ENCODE peak calls at places on chromosomes 16 and 17, in eight cellular contexts. X, O, U, V, L, P, R and K are unnamed samples.

GRCh38 chr17:61467416-61468262 is 15.4 kb downstream of the TBX4 start:
- DNase-seq in O (peak), U (no peak), L (no peak), R (peak), V (no peak), P (peak), X (peak), K (peak)

GRCh38 chr16:4090476-4090875 is 25.8 kb downstream of the ADCY9 start:
- DNase-seq in O (no peak), U (no peak), L (no peak), P (no peak), X (no peak), V (no peak), R (no peak), K (no peak)

GRCh38 chr16:17827313-17827712 is 356.6 kb upstream of the XYLT1 start:
- DNase-seq in X (no peak), V (no peak), U (no peak), O (no peak), L (no peak), P (no peak), R (no peak), K (no peak)

GRCh38 chr16:49567940-49568339 is 194.3 kb downstream of the C16orf78 start:
- DNase-seq in O (no peak), X (no peak), R (no peak), P (no peak), V (no peak), U (no peak), L (no peak), K (no peak)

GRCh38 chr17:56108811-56109284 is 44.4 kb upstream of the ANKFN1 start:
- DNase-seq in R (no peak), L (no peak), O (no peak), U (no peak), X (no peak), V (no peak), P (no peak), K (no peak)

GRCh38 chr16:27245276-27246231 is 23.0 kb downstream of the NSMCE1 start:
- DNase-seq in U (no peak), P (no peak), L (peak), R (no peak), V (no peak), O (no peak), X (no peak), K (no peak)

GRCh38 chr16:54446639-54447038 is 160.1 kb upstream of the IRX3 start:
- DNase-seq in R (peak), U (no peak), P (no peak), X (peak), L (peak), V (no peak), O (no peak), K (no peak)

GRCh38 chr16:68369168-68369567 is 58.3 kb downstream of the PRMT7 start:
- DNase-seq in P (no peak), U (no peak), O (no peak), R (no peak), X (no peak), V (no peak), L (no peak), K (no peak)

GRCh38 chr17:5184284-5184683 is 7.4 kb downstream of the ZNF594 start:
- DNase-seq in O (no peak), L (no peak), R (no peak), V (no peak), X (no peak), P (no peak), U (no peak), K (no peak)

GRCh38 chr16:89139907-89140361 is 31.6 kb upstream of the CDH15 start:
- DNase-seq in V (no peak), O (no peak), U (no peak), P (no peak), R (no peak), L (no peak), X (no peak), K (no peak)

GRCh38 chr16:11360581-11360980 is 15.3 kb downstream of the RMI2 start:
- DNase-seq in L (no peak), U (no peak), X (no peak), O (no peak), V (no peak), R (no peak), P (no peak), K (no peak)

GRCh38 chr17:29156781-29157180 is 23.4 kb downstream of the MYO18A start:
- DNase-seq in O (no peak), P (no peak), R (no peak), L (no peak), V (no peak), U (no peak), X (no peak), K (no peak)

GRCh38 chr17:3657874-3658783 is 10.2 kb downstream of the TAX1BP3 start:
- DNase-seq in R (no peak), V (no peak), L (no peak), X (no peak), P (no peak), O (no peak), U (no peak), K (no peak)

GRCh38 chr17:74825003-74825627 is 34.6 kb downstream of the GRIN2C start:
- DNase-seq in L (no peak), X (no peak), U (no peak), V (no peak), P (no peak), O (no peak), R (no peak), K (no peak)

GRCh38 chr16:75263963-75264445 is 12.6 kb upstream of the BCAR1 start:
- DNase-seq in U (no peak), P (no peak), V (no peak), O (no peak), X (no peak), R (no peak), L (no peak), K (no peak)

GRCh38 chr17:43365356-43365755 is 33.4 kb upstream of the ARL4D start:
- DNase-seq in O (no peak), U (no peak), X (no peak), V (no peak), P (no peak), L (no peak), R (no peak), K (no peak)
- TF ChIP-seq CTCF in O (peak), U (peak), X (peak), V (no peak), P (peak), L (no peak), R (no peak), K (peak)

DNA sequence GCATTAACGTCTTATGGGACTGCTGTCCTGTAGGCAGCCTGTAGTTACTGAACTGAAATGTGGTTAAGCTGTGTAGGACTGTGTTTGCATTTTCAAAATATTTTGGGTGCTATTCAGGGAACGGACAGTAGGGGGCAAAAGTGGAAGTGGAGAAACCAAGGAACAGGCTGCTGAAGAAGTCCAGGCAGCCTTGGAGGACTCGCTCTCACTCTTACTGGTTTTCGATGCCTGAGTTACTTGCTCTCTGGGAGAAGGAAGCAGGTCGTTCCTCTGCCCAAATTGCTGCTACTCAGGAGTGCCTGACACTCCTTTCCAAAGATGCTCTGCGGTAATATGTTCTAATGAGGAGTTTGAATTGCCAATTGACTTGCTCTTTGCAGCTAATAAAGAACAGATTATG is 64.5 kb upstream of the RBFOX1 start:
- DNase-seq in P (peak), R (peak), V (peak), O (peak), L (no peak), X (no peak), U (no peak), K (peak)
- TF ChIP-seq CTCF in P (peak), R (peak), V (peak), O (peak), L (no peak), X (peak), U (no peak), K (peak)

GRCh38 chr16:2331199-2331931 is 9.2 kb downstream of the ABCA3 start:
- DNase-seq in L (no peak), O (no peak), R (no peak), P (peak), V (no peak), U (no peak), X (no peak), K (no peak)

GRCh38 chr16:2331932-2332267 is 8.6 kb downstream of the ABCA3 start:
- DNase-seq in V (no peak), O (no peak), X (no peak), L (no peak), R (no peak), P (no peak), U (no peak), K (no peak)

GRCh38 chr16:2335286-2335895 is 5.1 kb downstream of the ABCA3 start:
- DNase-seq in P (no peak), X (no peak), U (no peak), V (no peak), R (no peak), O (no peak), L (no peak), K (no peak)

GRCh38 chr16:2333772-2334379 is 6.7 kb downstream of the ABCA3 start:
- DNase-seq in L (no peak), O (no peak), V (no peak), U (no peak), X (peak), P (no peak), R (no peak), K (no peak)

DNA sequence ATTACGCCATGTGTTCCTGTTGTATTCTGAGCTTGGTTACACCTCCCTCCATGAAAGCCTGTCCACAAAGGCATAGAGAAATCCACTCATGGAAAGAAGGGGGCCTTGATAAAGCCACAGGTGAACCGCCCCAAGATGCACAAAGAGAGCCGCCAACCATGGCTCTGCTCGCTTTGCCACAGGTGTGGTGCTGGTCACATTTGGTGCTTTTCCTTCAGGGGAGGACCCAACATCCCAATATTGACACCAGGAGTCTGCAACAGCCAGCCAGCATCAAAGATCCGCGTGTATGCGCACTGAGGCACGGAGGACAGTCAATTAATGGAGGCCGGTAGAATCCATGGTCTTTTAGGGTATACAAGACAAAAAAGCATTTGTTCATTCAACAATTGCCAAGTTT is 7.3 kb downstream of the ABCA3 start:
- DNase-seq in X (no peak), O (no peak), U (no peak), V (no peak), L (no peak), P (no peak), R (no peak), K (no peak)
- TF ChIP-seq CTCF in X (no peak), O (no peak), U (no peak), V (no peak), L (no peak), P (no peak), R (no peak), K (no peak)

GRCh38 chr17:80253631-80254395 is 6.8 kb upstream of the RNF213 start:
- DNase-seq in X (no peak), L (no peak), V (no peak), O (no peak), R (no peak), U (no peak), P (no peak), K (no peak)

GRCh38 chr17:80256034-80256350 is 4.7 kb upstream of the RNF213 start:
- DNase-seq in V (no peak), O (no peak), R (no peak), X (no peak), U (no peak), P (no peak), L (no peak), K (no peak)

GRCh38 chr17:80254396-80255241 is 6.0 kb upstream of the RNF213 start:
- DNase-seq in X (no peak), R (peak), U (peak), P (no peak), O (no peak), L (peak), V (no peak), K (no peak)

GRCh38 chr17:80251966-80252365 is 8.7 kb upstream of the RNF213 start:
- DNase-seq in V (no peak), R (no peak), U (no peak), O (no peak), L (no peak), X (no peak), P (no peak), K (no peak)

GRCh38 chr17:80252871-80253270 is 7.8 kb upstream of the RNF213 start:
- DNase-seq in R (peak), V (peak), U (no peak), O (peak), L (peak), X (peak), P (peak), K (peak)
- TF ChIP-seq CTCF in R (peak), V (peak), U (peak), O (peak), L (peak), X (peak), P (peak), K (peak)

DNA sequence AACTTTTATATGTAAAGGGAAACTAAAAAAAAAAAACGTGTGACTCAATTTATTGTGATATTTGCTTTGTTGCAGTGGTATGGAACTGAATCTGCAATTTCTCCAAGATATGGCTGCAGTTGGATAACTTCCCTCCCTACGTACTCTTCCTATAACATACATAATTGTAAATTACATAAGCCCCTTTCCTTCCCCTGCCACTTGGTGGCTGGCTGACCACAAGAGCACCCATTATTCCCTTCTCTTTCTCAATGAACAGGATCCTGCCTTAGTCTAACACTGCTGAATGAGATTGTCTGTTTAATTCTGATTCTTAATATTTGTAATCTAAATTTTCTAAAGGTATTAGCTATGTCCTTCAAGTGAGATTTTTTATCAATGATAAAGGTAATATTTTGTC is 27.8 kb downstream of the CCL4 start:
- DNase-seq in L (no peak), V (no peak), R (no peak), P (no peak), X (no peak), O (no peak), U (no peak), K (no peak)
- TF ChIP-seq CTCF in L (no peak), V (no peak), R (no peak), P (no peak), X (peak), O (no peak), U (no peak), K (no peak)

DNA sequence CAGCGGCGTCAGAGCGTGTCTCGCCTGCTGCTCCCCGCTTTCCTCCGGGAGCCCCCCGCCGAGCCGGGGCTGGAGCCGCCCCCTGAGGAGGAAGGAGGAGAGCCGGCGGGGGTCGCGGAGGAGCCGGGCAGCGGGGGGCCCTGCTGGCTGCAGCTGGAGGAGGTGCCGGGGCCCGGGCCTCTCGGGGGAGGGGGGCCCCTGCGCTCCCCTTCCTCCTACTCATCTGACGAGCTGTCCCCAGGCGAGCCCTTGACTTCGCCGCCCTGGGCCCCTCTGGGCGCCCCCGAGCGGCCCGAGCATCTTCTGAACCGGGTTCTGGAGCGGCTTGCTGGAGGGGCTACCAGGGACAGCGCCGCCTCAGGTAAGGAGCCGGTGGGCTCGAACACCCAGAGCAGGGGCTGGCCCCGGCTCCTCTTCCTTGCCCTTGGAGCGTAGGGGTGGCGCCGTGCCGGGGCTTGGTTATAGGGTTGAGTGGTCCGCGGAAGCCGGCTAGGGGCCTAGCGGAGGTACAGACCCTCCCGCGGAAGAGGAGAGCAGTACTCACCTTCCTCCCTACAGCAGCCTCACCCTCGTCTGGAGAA is 841 bp downstream of the RAPGEFL1 start:
- DNase-seq in P (no peak), V (peak), O (peak), U (no peak), X (no peak), R (no peak), L (no peak), K (peak)
- TF ChIP-seq CTCF in P (no peak), V (peak), O (peak), U (no peak), X (no peak), R (peak), L (no peak), K (no peak)

GRCh38 chr16:28524544-28525179 is 14.1 kb downstream of the NUPR1 start:
- DNase-seq in U (no peak), L (no peak), V (no peak), P (no peak), R (no peak), O (no peak), X (no peak), K (no peak)
- TF ChIP-seq CTCF in U (no peak), L (no peak), V (no peak), P (no peak), R (no peak), O (no peak), X (no peak), K (no peak)

GRCh38 chr17:14204546-14204945 is 32.1 kb downstream of the CDRT15 start:
- DNase-seq in X (no peak), P (no peak), L (no peak), U (no peak), R (no peak), O (no peak), V (no peak), K (no peak)

GRCh38 chr17:14202388-14203166 is 34.1 kb downstream of the CDRT15 start:
- DNase-seq in X (no peak), U (no peak), P (no peak), L (no peak), R (no peak), V (no peak), O (no peak), K (no peak)

GRCh38 chr17:14204084-14204483 is 32.6 kb downstream of the CDRT15 start:
- DNase-seq in P (no peak), O (no peak), R (no peak), X (no peak), U (no peak), L (no peak), V (no peak), K (no peak)

GRCh38 chr17:14201595-14201994 is 35.1 kb downstream of the CDRT15 start:
- DNase-seq in V (no peak), R (no peak), X (no peak), O (no peak), L (no peak), P (no peak), U (no peak), K (no peak)

DNA sequence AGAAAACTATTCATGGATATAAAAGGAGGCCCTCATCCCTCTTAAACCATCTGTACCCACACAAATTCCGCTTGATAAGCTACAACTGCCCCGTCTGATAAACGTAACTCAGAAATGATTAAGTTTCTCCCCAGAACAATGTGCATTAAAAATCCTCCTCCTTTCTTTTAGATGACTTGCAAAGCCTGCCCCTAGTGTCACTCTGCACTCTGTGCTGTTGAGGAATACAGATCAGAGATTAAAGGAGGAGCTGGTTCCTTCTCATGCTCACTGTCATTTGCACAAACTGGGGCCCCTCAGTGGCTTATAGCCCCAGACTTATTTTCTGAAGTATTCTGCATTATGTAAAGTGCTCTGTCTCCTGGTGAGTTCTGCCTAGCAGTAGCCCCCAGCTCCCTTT is 33.3 kb downstream of the CDRT15 start:
- DNase-seq in R (no peak), X (no peak), V (no peak), L (no peak), P (peak), O (peak), U (no peak), K (no peak)
- TF ChIP-seq CTCF in R (peak), X (no peak), V (peak), L (no peak), P (peak), O (peak), U (peak), K (no peak)